ENCODE peak calls at places on chromosomes 13 and 19, in four cellular contexts. O, A, I and M are unnamed samples.

GRCh38 chr19:18814063-18814462 is 17.7 kb upstream of the UPF1 start:
- DNase-seq in O (no peak), A (no peak), I (no peak), M (no peak)

GRCh38 chr19:38319421-38320258 is at the start of gene KCNK6:
- DNase-seq in A (peak; percentile 68), O (peak; percentile 30), I (peak; percentile 79), M (peak; percentile 30)

GRCh38 chr19:30719189-30719990 is 347.2 kb downstream of the ZNF536 start:
- DNase-seq in O (no peak), A (peak; percentile 72), I (peak; percentile 86), M (no peak)

GRCh38 chr13:41995946-41996345 is 35.0 kb upstream of the VWA8 start:
- DNase-seq in O (no peak), A (no peak), I (no peak), M (no peak)

GRCh38 chr13:32216281-32216680 is 98.9 kb downstream of the ZAR1L start:
- DNase-seq in A (no peak), I (no peak), O (no peak), M (no peak)

GRCh38 chr13:97719759-97720158 is 233.7 kb upstream of the IPO5 start:
- DNase-seq in A (no peak), I (no peak), O (no peak), M (no peak)

GRCh38 chr13:21014666-21015170 is 46.7 kb downstream of the LATS2 start:
- DNase-seq in A (peak; percentile 92), I (no peak), O (no peak), M (no peak)

GRCh38 chr19:33055718-33056117 is 9.0 kb downstream of the RHPN2 start:
- DNase-seq in A (no peak), I (no peak), O (no peak), M (no peak)

GRCh38 chr19:10521461-10522216 is 4.4 kb upstream of the S1PR5 start:
- DNase-seq in A (no peak), O (no peak), I (no peak), M (no peak)

GRCh38 chr13:20460744-20461143 is 64.9 kb downstream of the CRYL1 start:
- DNase-seq in A (no peak), O (no peak), I (no peak), M (no peak)

GRCh38 chr19:42316223-42317211 is 3.4 kb downstream of the TMEM145 start:
- DNase-seq in O (no peak), A (no peak), I (peak; percentile 65), M (no peak)

GRCh38 chr19:18014197-18014596 is 6.2 kb downstream of the ARRDC2 start:
- DNase-seq in I (no peak), A (peak; percentile 56), O (peak; percentile 78), M (peak; percentile 68)

GRCh38 chr13:75785130-75785529 is 149.0 kb downstream of the LMO7 start:
- DNase-seq in O (no peak), I (no peak), A (no peak), M (no peak)

GRCh38 chr19:30393046-30393445 is 20.9 kb downstream of the ZNF536 start:
- DNase-seq in O (no peak), I (no peak), A (no peak), M (no peak)

DNA sequence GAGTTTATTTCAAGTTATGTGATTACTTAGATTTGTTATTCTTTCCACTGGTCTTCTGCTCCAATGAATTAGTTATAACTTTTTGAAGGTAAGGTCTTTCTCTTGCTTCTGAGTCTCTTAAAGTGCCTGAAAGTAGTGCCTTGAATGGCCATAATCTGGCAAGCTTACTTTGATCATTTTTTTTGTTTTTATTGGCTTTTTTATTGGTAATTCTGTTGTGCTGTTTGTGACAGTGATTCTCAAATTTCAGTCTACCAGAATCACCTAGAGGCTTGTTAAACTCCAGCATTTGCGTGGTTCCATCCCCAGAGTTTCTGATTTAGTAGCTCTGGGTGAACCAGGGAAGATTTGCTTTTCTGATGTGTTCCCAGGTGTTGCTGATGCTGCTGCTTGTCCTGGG is 91.2 kb downstream of the PAN3 start:
- DNase-seq in A (no peak), O (no peak), I (no peak), M (no peak)
- H3K36me3 ChIP-seq in A (no peaks in the 10 kb centered on the region), O (no peaks in the 10 kb centered on the region), I (peaks cover 14% of the 10 kb centered on the region), M (peaks cover 3% of the 10 kb centered on the region)

GRCh38 chr19:35118268-35119026 is 2.8 kb downstream of the FXYD3 start:
- DNase-seq in I (no peak), O (no peak), A (no peak), M (no peak)
- H3K4me3 ChIP-seq in I (no peak overlapping the region), O (no peak overlapping the region), A (no peak overlapping the region), M (no peak overlapping the region)

GRCh38 chr19:2040647-2041435 is 10.2 kb downstream of the MKNK2 start:
- DNase-seq in O (no peak), I (no peak), A (peak; percentile 66), M (no peak)
- H3K36me3 ChIP-seq in O (peaks cover 46% of the 10 kb centered on the region), I (peaks cover 73% of the 10 kb centered on the region), A (peaks cover 11% of the 10 kb centered on the region), M (peaks cover 27% of the 10 kb centered on the region)

GRCh38 chr13:67227131-67227983 is 2.8 kb downstream of the PCDH9 start:
- DNase-seq in A (no peak), I (no peak), O (no peak), M (no peak)

GRCh38 chr13:67228909-67229308 is 1.2 kb downstream of the PCDH9 start:
- DNase-seq in I (no peak), O (no peak), A (no peak), M (no peak)

GRCh38 chr13:67229438-67230242 is 496 bp downstream of the PCDH9 start:
- DNase-seq in I (no peak), A (no peak), O (peak; percentile 6), M (no peak)

GRCh38 chr13:67226686-67227085 is 3.5 kb downstream of the PCDH9 start:
- DNase-seq in O (no peak), I (no peak), A (no peak), M (no peak)

DNA sequence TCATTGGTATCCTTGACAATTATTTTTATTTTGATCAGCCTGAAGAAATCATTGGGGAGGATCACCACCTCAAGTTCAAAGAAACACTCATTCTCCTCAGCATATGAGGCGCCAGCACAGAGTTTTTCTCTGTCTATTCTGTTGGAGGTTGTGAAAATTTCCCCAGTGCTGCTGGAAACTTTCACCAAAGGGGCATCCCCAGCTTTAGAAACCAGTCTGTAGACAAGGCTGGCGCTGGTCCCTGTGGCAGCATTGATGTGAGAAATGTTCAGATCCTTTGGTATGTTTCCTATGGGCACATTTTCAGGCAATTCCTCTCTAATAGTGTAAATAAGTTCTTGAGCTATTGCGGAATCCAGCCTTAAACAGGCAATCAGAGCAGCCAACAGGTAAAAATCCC is 2.1 kb downstream of the PCDH9 start:
- DNase-seq in I (no peak), A (no peak), O (no peak), M (no peak)
- H3K4me3 ChIP-seq in I (peak overlapping the region; percentile 77), A (peak overlapping the region; percentile 84), O (no peak overlapping the region), M (no peak overlapping the region)

GRCh38 chr13:24619302-24619701 is 60.9 kb upstream of the ATP12A start:
- DNase-seq in O (no peak), A (no peak), I (no peak), M (no peak)

GRCh38 chr13:24618219-24618955 is 61.8 kb upstream of the ATP12A start:
- DNase-seq in I (no peak), A (no peak), O (peak; percentile 67), M (peak; percentile 26)

GRCh38 chr13:24616514-24616913 is 63.7 kb upstream of the ATP12A start:
- DNase-seq in O (no peak), I (no peak), A (no peak), M (no peak)

GRCh38 chr13:24615911-24616472 is 64.2 kb upstream of the ATP12A start:
- DNase-seq in A (no peak), O (no peak), I (no peak), M (no peak)

GRCh38 chr13:24617394-24618218 is 62.6 kb upstream of the ATP12A start:
- DNase-seq in O (no peak), A (no peak), I (no peak), M (no peak)
- H3K36me3 ChIP-seq in O (no peaks in the 10 kb centered on the region), A (no peaks in the 10 kb centered on the region), I (no peaks in the 10 kb centered on the region), M (no peaks in the 10 kb centered on the region)

GRCh38 chr13:35474551-35474950 is 1.9 kb downstream of the MAB21L1 start:
- DNase-seq in I (no peak), O (no peak), A (no peak), M (no peak)
- H3K4me3 ChIP-seq in I (peak overlapping the region; percentile 61), O (no peak overlapping the region), A (peak overlapping the region; percentile 70), M (no peak overlapping the region)